ENCODE peak calls at places on chromosomes 5 and 9, in nine cellular contexts. One of them, this sample, is unnamed.

GRCh38 chr9:75615284-75615683 is 275.2 kb upstream of the PCSK5 start:
- DNase-seq in ovary: no peak
- DNase-seq in gastrocnemius medialis: no peak
- DNase-seq in astrocyte: no peak
- DNase-seq in psoas muscle: no peak
- DNase-seq in SK-N-SH: no peak
- DNase-seq in AG04450: no peak
- DNase-seq in brain microvascular endothelial cell: no peak
- DNase-seq in A549: no peak
- DNase-seq in this sample: peak

GRCh38 chr9:70192707-70193106 is 66.1 kb upstream of the SMC5 start:
- DNase-seq in AG04450: no peak
- DNase-seq in ovary: no peak
- DNase-seq in gastrocnemius medialis: no peak
- DNase-seq in astrocyte: no peak
- DNase-seq in brain microvascular endothelial cell: no peak
- DNase-seq in A549: no peak
- DNase-seq in psoas muscle: no peak
- DNase-seq in SK-N-SH: no peak
- DNase-seq in this sample: peak

GRCh38 chr9:136942881-136943230 is 1.7 kb downstream of the FBXW5 start:
- DNase-seq in psoas muscle: no peak
- DNase-seq in astrocyte: no peak
- DNase-seq in SK-N-SH: no peak
- DNase-seq in brain microvascular endothelial cell: no peak
- DNase-seq in AG04450: no peak
- DNase-seq in ovary: peak
- DNase-seq in gastrocnemius medialis: no peak
- DNase-seq in A549: no peak
- DNase-seq in this sample: no peak

GRCh38 chr5:109936996-109937395 is 247.3 kb downstream of the MAN2A1 start:
- DNase-seq in astrocyte: no peak
- DNase-seq in gastrocnemius medialis: no peak
- DNase-seq in psoas muscle: no peak
- DNase-seq in SK-N-SH: no peak
- DNase-seq in ovary: no peak
- DNase-seq in A549: no peak
- DNase-seq in brain microvascular endothelial cell: no peak
- DNase-seq in AG04450: no peak
- DNase-seq in this sample: no peak

GRCh38 chr5:144028058-144028457 is 142.4 kb downstream of the YIPF5 start:
- DNase-seq in ovary: no peak
- DNase-seq in astrocyte: peak
- DNase-seq in SK-N-SH: no peak
- DNase-seq in AG04450: no peak
- DNase-seq in A549: no peak
- DNase-seq in psoas muscle: no peak
- DNase-seq in gastrocnemius medialis: no peak
- DNase-seq in brain microvascular endothelial cell: peak
- DNase-seq in this sample: no peak

GRCh38 chr5:932628-933250 is 40.1 kb downstream of the TRIP13 start:
- DNase-seq in AG04450: no peak
- DNase-seq in psoas muscle: no peak
- DNase-seq in brain microvascular endothelial cell: no peak
- DNase-seq in astrocyte: no peak
- DNase-seq in A549: no peak
- DNase-seq in gastrocnemius medialis: no peak
- DNase-seq in ovary: peak
- DNase-seq in SK-N-SH: no peak
- DNase-seq in this sample: no peak

GRCh38 chr5:38291355-38291754 is 33.0 kb downstream of the EGFLAM start:
- DNase-seq in brain microvascular endothelial cell: no peak
- DNase-seq in ovary: no peak
- DNase-seq in A549: no peak
- DNase-seq in psoas muscle: no peak
- DNase-seq in SK-N-SH: no peak
- DNase-seq in astrocyte: no peak
- DNase-seq in gastrocnemius medialis: no peak
- DNase-seq in AG04450: no peak
- DNase-seq in this sample: peak

GRCh38 chr9:35318741-35319140 is 156.9 kb downstream of the UNC13B start:
- DNase-seq in SK-N-SH: no peak
- DNase-seq in AG04450: no peak
- DNase-seq in brain microvascular endothelial cell: no peak
- DNase-seq in gastrocnemius medialis: no peak
- DNase-seq in ovary: no peak
- DNase-seq in A549: no peak
- DNase-seq in psoas muscle: no peak
- DNase-seq in astrocyte: no peak
- DNase-seq in this sample: no peak

GRCh38 chr9:122370303-122370702 is 521 bp upstream of the PTGS1 start:
- DNase-seq in A549: no peak
- DNase-seq in brain microvascular endothelial cell: no peak
- DNase-seq in astrocyte: no peak
- DNase-seq in ovary: no peak
- DNase-seq in gastrocnemius medialis: no peak
- DNase-seq in AG04450: no peak
- DNase-seq in psoas muscle: no peak
- DNase-seq in SK-N-SH: no peak
- DNase-seq in this sample: no peak

GRCh38 chr9:131204285-131204684 is 72.0 kb downstream of the FAM78A start:
- DNase-seq in AG04450: no peak
- DNase-seq in SK-N-SH: no peak
- DNase-seq in astrocyte: no peak
- DNase-seq in brain microvascular endothelial cell: no peak
- DNase-seq in psoas muscle: no peak
- DNase-seq in A549: no peak
- DNase-seq in gastrocnemius medialis: no peak
- DNase-seq in ovary: no peak
- DNase-seq in this sample: no peak

GRCh38 chr9:29209748-29210276 is 1636.5 kb upstream of the C9orf72 start:
- DNase-seq in AG04450: no peak
- DNase-seq in astrocyte: no peak
- DNase-seq in brain microvascular endothelial cell: no peak
- DNase-seq in SK-N-SH: peak
- DNase-seq in A549: no peak
- DNase-seq in psoas muscle: no peak
- DNase-seq in ovary: no peak
- DNase-seq in gastrocnemius medialis: no peak
- DNase-seq in this sample: no peak

GRCh38 chr9:23343226-23343625 is 482.8 kb downstream of the ELAVL2 start:
- DNase-seq in A549: no peak
- DNase-seq in gastrocnemius medialis: no peak
- DNase-seq in psoas muscle: no peak
- DNase-seq in brain microvascular endothelial cell: no peak
- DNase-seq in AG04450: no peak
- DNase-seq in SK-N-SH: no peak
- DNase-seq in ovary: no peak
- DNase-seq in astrocyte: no peak
- DNase-seq in this sample: no peak

GRCh38 chr9:127308559-127309429 is 44.2 kb downstream of the GARNL3 start:
- DNase-seq in A549: peak
- DNase-seq in psoas muscle: no peak
- DNase-seq in gastrocnemius medialis: no peak
- DNase-seq in ovary: no peak
- DNase-seq in brain microvascular endothelial cell: no peak
- DNase-seq in AG04450: no peak
- DNase-seq in astrocyte: peak
- DNase-seq in SK-N-SH: peak
- DNase-seq in this sample: peak
- H3K27ac ChIP-seq in A549: peak
- H3K27ac ChIP-seq in psoas muscle: no peak
- H3K27ac ChIP-seq in gastrocnemius medialis: peak
- H3K27ac ChIP-seq in ovary: no peak
- H3K27ac ChIP-seq in brain microvascular endothelial cell: no peak
- H3K27ac ChIP-seq in AG04450: no peak
- H3K27ac ChIP-seq in astrocyte: no peak
- H3K27ac ChIP-seq in SK-N-SH: no peak
- H3K27ac ChIP-seq in this sample: no peak

GRCh38 chr9:93057024-93057702 is 1.3 kb upstream of the SUSD3 start:
- DNase-seq in astrocyte: no peak
- DNase-seq in brain microvascular endothelial cell: no peak
- DNase-seq in ovary: peak
- DNase-seq in A549: no peak
- DNase-seq in gastrocnemius medialis: no peak
- DNase-seq in AG04450: no peak
- DNase-seq in SK-N-SH: no peak
- DNase-seq in psoas muscle: no peak
- DNase-seq in this sample: no peak
- TF ChIP-seq CTCF in astrocyte: no peak
- TF ChIP-seq CTCF in brain microvascular endothelial cell: no peak
- TF ChIP-seq CTCF in ovary: no peak
- TF ChIP-seq CTCF in A549: no peak
- TF ChIP-seq CTCF in gastrocnemius medialis: no peak
- TF ChIP-seq CTCF in AG04450: no peak
- TF ChIP-seq CTCF in SK-N-SH: no peak
- TF ChIP-seq CTCF in psoas muscle: no peak
- TF ChIP-seq CTCF in this sample: no peak

GRCh38 chr9:4144869-4145268 is 155.0 kb downstream of the GLIS3 start:
- DNase-seq in psoas muscle: no peak
- DNase-seq in ovary: no peak
- DNase-seq in brain microvascular endothelial cell: no peak
- DNase-seq in AG04450: no peak
- DNase-seq in A549: peak
- DNase-seq in astrocyte: no peak
- DNase-seq in SK-N-SH: no peak
- DNase-seq in gastrocnemius medialis: no peak
- DNase-seq in this sample: no peak

GRCh38 chr9:4147476-4148214 is 152.2 kb downstream of the GLIS3 start:
- DNase-seq in brain microvascular endothelial cell: no peak
- DNase-seq in AG04450: no peak
- DNase-seq in psoas muscle: no peak
- DNase-seq in ovary: no peak
- DNase-seq in A549: peak
- DNase-seq in SK-N-SH: no peak
- DNase-seq in gastrocnemius medialis: no peak
- DNase-seq in astrocyte: no peak
- DNase-seq in this sample: no peak

GRCh38 chr9:4145482-4145881 is 154.4 kb downstream of the GLIS3 start:
- DNase-seq in AG04450: no peak
- DNase-seq in ovary: no peak
- DNase-seq in psoas muscle: no peak
- DNase-seq in A549: peak
- DNase-seq in SK-N-SH: no peak
- DNase-seq in brain microvascular endothelial cell: no peak
- DNase-seq in gastrocnemius medialis: no peak
- DNase-seq in astrocyte: no peak
- DNase-seq in this sample: no peak

GRCh38 chr9:4146293-4146692 is 153.6 kb downstream of the GLIS3 start:
- DNase-seq in ovary: no peak
- DNase-seq in psoas muscle: no peak
- DNase-seq in A549: no peak
- DNase-seq in brain microvascular endothelial cell: no peak
- DNase-seq in astrocyte: no peak
- DNase-seq in AG04450: no peak
- DNase-seq in gastrocnemius medialis: no peak
- DNase-seq in SK-N-SH: no peak
- DNase-seq in this sample: no peak

GRCh38 chr9:4148215-4148561 is 151.7 kb downstream of the GLIS3 start:
- DNase-seq in astrocyte: no peak
- DNase-seq in A549: no peak
- DNase-seq in AG04450: no peak
- DNase-seq in ovary: no peak
- DNase-seq in psoas muscle: no peak
- DNase-seq in gastrocnemius medialis: no peak
- DNase-seq in brain microvascular endothelial cell: no peak
- DNase-seq in SK-N-SH: no peak
- DNase-seq in this sample: no peak
- H3K27ac ChIP-seq in astrocyte: no peak
- H3K27ac ChIP-seq in A549: peak
- H3K27ac ChIP-seq in AG04450: no peak
- H3K27ac ChIP-seq in ovary: no peak
- H3K27ac ChIP-seq in psoas muscle: no peak
- H3K27ac ChIP-seq in gastrocnemius medialis: no peak
- H3K27ac ChIP-seq in brain microvascular endothelial cell: no peak
- H3K27ac ChIP-seq in SK-N-SH: no peak
- H3K27ac ChIP-seq in this sample: no peak

GRCh38 chr5:149442563-149443182 is 63.6 kb upstream of the IL17B start:
- DNase-seq in SK-N-SH: peak
- DNase-seq in psoas muscle: peak
- DNase-seq in A549: peak
- DNase-seq in gastrocnemius medialis: peak
- DNase-seq in astrocyte: no peak
- DNase-seq in AG04450: peak
- DNase-seq in ovary: peak
- DNase-seq in brain microvascular endothelial cell: peak
- DNase-seq in this sample: peak
- TF ChIP-seq CTCF in SK-N-SH: peak
- TF ChIP-seq CTCF in psoas muscle: peak
- TF ChIP-seq CTCF in A549: peak
- TF ChIP-seq CTCF in gastrocnemius medialis: peak
- TF ChIP-seq CTCF in astrocyte: peak
- TF ChIP-seq CTCF in AG04450: peak
- TF ChIP-seq CTCF in ovary: peak
- TF ChIP-seq CTCF in brain microvascular endothelial cell: peak
- TF ChIP-seq CTCF in this sample: peak